ENCODE peak calls at places on chromosomes 7 and 10, in six cellular contexts. W, J, S, B, F and Y are unnamed samples.

GRCh38 chr10:46098379-46098778 is 52.3 kb upstream of the MSMB start:
- DNase-seq in S (no peak), F (no peak), J (no peak), B (no peak), W (no peak), Y (no peak)

GRCh38 chr10:93573051-93573909 is 6.8 kb downstream of the FFAR4 start:
- DNase-seq in B (peak; percentile 57), W (no peak), S (no peak), J (no peak), F (no peak), Y (no peak)

GRCh38 chr7:142868188-142868811 is 13.4 kb downstream of the EPHB6 start:
- DNase-seq in F (no peak), J (no peak), S (no peak), B (no peak), W (no peak), Y (no peak)

GRCh38 chr10:35435824-35436223 is 99.5 kb downstream of the CCNY start:
- DNase-seq in F (no peak), W (no peak), B (peak; percentile 47), S (no peak), J (no peak), Y (no peak)

GRCh38 chr7:70325509-70326101 is 727.3 kb downstream of the AUTS2 start:
- DNase-seq in J (peak; percentile 42), F (no peak), B (no peak), S (peak; percentile 28), W (peak; percentile 9), Y (no peak)

GRCh38 chr10:77910524-77911145 is 15.9 kb downstream of the DLG5 start:
- DNase-seq in F (no peak), B (no peak), W (no peak), J (no peak), S (no peak), Y (no peak)

GRCh38 chr10:124221356-124222297 is 128.2 kb upstream of the CHST15 start:
- DNase-seq in W (no peak), B (no peak), S (no peak), J (peak; percentile 77), F (no peak), Y (no peak)

GRCh38 chr10:14838582-14839304 is 637 bp downstream of the HSPA14 start:
- DNase-seq in S (peak; percentile 58), F (peak; percentile 37), W (no peak), J (peak; percentile 74), B (peak; percentile 46), Y (peak; percentile 84)

GRCh38 chr7:31633894-31634494 is 53.0 kb upstream of the PPP1R17 start:
- DNase-seq in S (peak; percentile 84), W (peak; percentile 39), B (no peak), F (peak; percentile 12), J (peak; percentile 41), Y (no peak)

GRCh38 chr7:36227223-36227622 is 74.2 kb downstream of the EEPD1 start:
- DNase-seq in J (no peak), S (peak; percentile 36), B (no peak), W (peak; percentile 72), F (peak; percentile 53), Y (peak; percentile 82)

GRCh38 chr10:88759366-88760101 is at the start of gene LIPN:
- DNase-seq in B (peak; percentile 43), S (no peak), W (no peak), J (no peak), F (no peak), Y (no peak)

GRCh38 chr7:139744768-139745250 is 33.0 kb downstream of the HIPK2 start:
- DNase-seq in S (no peak), J (no peak), W (no peak), F (no peak), B (no peak), Y (no peak)

GRCh38 chr10:129914153-129914855 is 49.8 kb downstream of the EBF3 start:
- DNase-seq in B (no peak), S (no peak), F (no peak), J (no peak), W (no peak), Y (peak; percentile 61)

DNA sequence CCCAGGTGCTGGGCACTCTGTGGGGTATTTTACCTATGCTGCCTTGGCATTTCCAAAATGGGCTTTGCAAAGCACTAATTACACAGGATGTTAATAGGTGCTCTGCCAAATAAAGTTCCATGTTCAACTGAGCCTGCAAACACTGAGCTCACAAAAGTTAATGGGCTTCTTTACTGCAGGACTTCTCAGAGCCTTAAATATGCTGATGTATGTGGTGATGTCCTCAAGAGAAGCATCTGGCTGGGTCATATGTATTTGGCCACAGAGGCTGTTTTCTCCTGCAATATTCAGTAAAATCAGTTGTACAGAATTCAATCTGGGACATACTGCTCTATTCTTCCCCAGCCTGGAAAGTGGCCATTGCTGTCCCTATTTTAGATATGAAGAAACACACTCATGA is 31.3 kb downstream of the GRID1 start:
- DNase-seq in J (no peak), F (no peak), B (no peak), S (no peak), W (no peak), Y (no peak)
- H3K27ac ChIP-seq in J (no peak overlapping the region), F (no peak overlapping the region), B (no peak overlapping the region), S (no peak overlapping the region), W (no peak overlapping the region), Y (no peak overlapping the region)

DNA sequence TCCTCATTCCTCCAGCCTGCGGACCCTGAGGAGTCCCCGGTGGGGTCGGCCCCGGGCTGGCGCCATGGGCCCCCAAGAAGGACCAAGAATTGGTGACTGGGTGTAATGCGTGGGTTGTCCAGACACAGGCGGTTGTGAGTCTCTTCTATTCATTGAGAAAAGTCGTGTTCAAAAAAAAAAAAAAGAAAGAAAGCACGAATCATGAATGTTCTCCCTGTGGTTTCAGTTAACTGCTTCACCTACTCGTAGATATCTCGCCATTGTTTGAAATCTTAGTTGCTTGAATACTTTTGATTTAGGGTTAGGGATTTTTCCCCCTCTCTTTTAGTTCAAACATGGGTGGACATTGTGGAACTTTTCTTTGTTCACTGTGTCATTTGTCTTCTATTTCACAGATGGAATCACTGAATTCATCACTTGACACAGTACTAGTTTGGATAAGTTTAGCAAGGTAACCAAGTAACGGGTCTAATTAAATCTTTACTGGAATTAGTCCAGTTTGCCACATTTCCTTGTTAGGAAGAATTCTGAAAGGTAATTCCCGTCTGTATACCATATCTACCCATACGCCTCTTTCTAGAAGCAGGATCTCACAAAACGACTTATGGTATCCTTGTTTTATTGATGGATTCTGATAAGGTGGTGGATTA is 775 bp downstream of the STARD3NL start:
- DNase-seq in B (no peak), S (no peak), F (no peak), J (no peak), W (peak; percentile 54), Y (no peak)
- TF ChIP-seq CTCF in B (no peak), S (no peak), F (no peak), J (no peak), W (no peak), Y (no peak)

GRCh38 chr10:99984635-99985034 is 25.1 kb downstream of the DNMBP start:
- DNase-seq in F (no peak), B (no peak), J (no peak), W (no peak), S (no peak), Y (no peak)

GRCh38 chr10:99981581-99982199 is 28.1 kb downstream of the DNMBP start:
- DNase-seq in B (no peak), J (no peak), W (no peak), S (no peak), F (no peak), Y (no peak)

GRCh38 chr10:99984201-99984600 is 25.5 kb downstream of the DNMBP start:
- DNase-seq in F (no peak), W (peak; percentile 68), B (no peak), J (no peak), S (peak; percentile 12), Y (no peak)

GRCh38 chr10:99983280-99983988 is 26.3 kb downstream of the DNMBP start:
- DNase-seq in S (peak; percentile 52), B (no peak), F (peak; percentile 52), W (peak; percentile 79), J (peak; percentile 73), Y (no peak)

DNA sequence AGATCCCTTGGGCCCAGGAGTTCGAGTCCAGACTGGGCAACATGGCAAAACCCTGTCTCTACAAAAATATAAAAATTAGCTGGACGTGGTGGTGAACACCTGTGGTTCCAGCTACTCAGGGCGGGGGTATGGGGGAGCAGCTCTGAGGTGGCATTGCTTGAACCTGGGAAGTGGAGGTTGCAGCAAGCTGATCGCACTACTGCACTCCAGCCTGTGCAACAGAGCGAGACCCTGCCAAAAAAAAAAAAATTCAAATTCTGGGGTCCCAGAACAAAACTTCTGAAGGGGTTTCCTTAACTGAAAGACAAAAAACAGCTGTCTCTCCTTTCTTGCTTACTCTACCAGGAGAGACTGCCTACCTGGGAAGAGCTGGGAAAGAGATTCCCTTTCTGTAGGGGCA is 27.0 kb downstream of the DNMBP start:
- DNase-seq in S (no peak), F (no peak), J (no peak), B (no peak), W (no peak), Y (no peak)
- H3K27ac ChIP-seq in S (peak overlapping the region; percentile 80), F (peak overlapping the region; percentile 74), J (peak overlapping the region; percentile 94), B (peak overlapping the region; percentile 80), W (peak overlapping the region; percentile 27), Y (peak overlapping the region; percentile 78)

GRCh38 chr10:114437456-114438292 is 33.4 kb upstream of the AFAP1L2 start:
- DNase-seq in W (peak; percentile 19), S (peak; percentile 29), F (no peak), J (peak; percentile 27), B (no peak), Y (no peak)
- TF ChIP-seq CTCF in W (peak; percentile 46), S (peak; percentile 52), F (peak; percentile 36), J (peak; percentile 54), B (peak; percentile 22), Y (peak; percentile 18)

DNA sequence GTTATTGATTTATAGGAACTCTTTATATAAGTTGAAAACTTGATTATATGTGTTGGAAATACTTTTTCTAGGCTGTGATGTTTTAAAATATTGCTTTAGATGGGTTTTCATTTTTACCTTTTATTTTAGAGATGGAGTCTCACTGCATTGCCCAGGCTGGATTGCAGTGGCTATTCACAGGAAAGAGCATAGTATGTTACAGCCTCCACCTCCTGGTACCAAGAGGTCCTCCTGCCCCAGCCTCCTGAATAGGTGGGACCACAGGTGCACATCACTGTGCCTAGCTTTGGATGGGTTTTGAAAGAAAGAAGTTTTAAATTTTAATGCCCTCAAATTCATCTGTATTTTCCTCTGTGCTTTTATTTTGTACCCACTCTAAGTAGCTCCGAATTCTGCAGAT is 105.4 kb downstream of the TCF7L2 start:
- DNase-seq in J (no peak), S (no peak), F (no peak), W (no peak), B (no peak), Y (no peak)
- H3K27ac ChIP-seq in J (peak overlapping the region; percentile 85), S (no peak overlapping the region), F (no peak overlapping the region), W (no peak overlapping the region), B (no peak overlapping the region), Y (no peak overlapping the region)